ENCODE peak calls at places on chromosomes 13 and 19, in nine cellular contexts. L, I, P, Q, G, O, W, R and N are unnamed samples.
A peak's percentile ranks its signal among the peaks of the same experiment; 100 is the strongest.

GRCh38 chr13:66803013-66803739 is 427.0 kb downstream of the PCDH9 start:
- DNase-seq in I (no peak), O (no peak), R (no peak), L (no peak), G (no peak), P (no peak), W (no peak), Q (no peak), N (no peak)

GRCh38 chr13:29282096-29282495 is 313.4 kb downstream of the SLC7A1 start:
- DNase-seq in P (no peak), I (no peak), Q (no peak), W (no peak), R (no peak), L (no peak), O (no peak), G (no peak), N (peak; percentile 26)

GRCh38 chr13:64912141-64912540 is 2318.0 kb downstream of the PCDH9 start:
- DNase-seq in L (peak; percentile 81), O (no peak), W (peak; percentile 82), P (no peak), G (peak; percentile 31), Q (peak; percentile 89), R (no peak), I (no peak), N (no peak)

GRCh38 chr19:33282036-33282686 is 20.2 kb downstream of the CEBPA start:
- DNase-seq in R (no peak), L (peak; percentile 20), Q (peak; percentile 66), I (no peak), P (no peak), W (no peak), G (no peak), O (no peak), N (no peak)

GRCh38 chr13:106795847-106796246 is 227.9 kb upstream of the ARGLU1 start:
- DNase-seq in R (no peak), Q (no peak), O (no peak), P (no peak), L (no peak), W (peak; percentile 7), G (no peak), I (peak; percentile 26), N (no peak)

GRCh38 chr13:66992183-66992582 is 238.0 kb downstream of the PCDH9 start:
- DNase-seq in Q (no peak), R (no peak), W (peak; percentile 73), L (peak; percentile 19), I (no peak), P (no peak), G (no peak), O (no peak), N (peak; percentile 80)

GRCh38 chr13:67520886-67521285 is 290.8 kb upstream of the PCDH9 start:
- DNase-seq in Q (no peak), I (no peak), R (no peak), G (no peak), P (no peak), W (no peak), O (no peak), L (no peak), N (no peak)

GRCh38 chr13:66537417-66537816 is 692.7 kb downstream of the PCDH9 start:
- DNase-seq in W (no peak), O (no peak), L (no peak), I (no peak), P (no peak), Q (no peak), R (no peak), G (no peak), N (no peak)

GRCh38 chr13:91946498-91947070 is 548.2 kb downstream of the GPC5 start:
- DNase-seq in L (no peak), I (no peak), W (peak; percentile 33), O (no peak), R (no peak), Q (no peak), G (no peak), P (no peak), N (peak; percentile 68)

GRCh38 chr13:20995245-20995829 is 66.0 kb downstream of the LATS2 start:
- DNase-seq in O (no peak), L (no peak), R (no peak), W (no peak), Q (no peak), P (no peak), G (no peak), I (no peak), N (no peak)

GRCh38 chr13:55155046-55155445 is 1985.7 kb upstream of the PRR20A start:
- DNase-seq in R (no peak), G (no peak), O (no peak), W (no peak), L (no peak), P (no peak), I (no peak), Q (no peak), N (no peak)

GRCh38 chr19:36962346-36962745 is 46.2 kb downstream of the ZNF568 start:
- DNase-seq in R (no peak), Q (no peak), L (no peak), W (no peak), P (no peak), G (no peak), I (no peak), O (no peak), N (no peak)

GRCh38 chr13:97043302-97043701 is 49.0 kb upstream of the OXGR1 start:
- DNase-seq in Q (peak; percentile 35), O (no peak), W (peak; percentile 85), L (peak; percentile 16), G (no peak), I (no peak), R (no peak), P (no peak), N (no peak)

GRCh38 chr13:46675016-46675415 is 121.9 kb downstream of the ESD start:
- DNase-seq in P (no peak), O (no peak), R (no peak), G (no peak), I (no peak), Q (peak; percentile 63), L (peak; percentile 14), W (no peak), N (no peak)

GRCh38 chr13:62194371-62194770 is 778.7 kb upstream of the PCDH20 start:
- DNase-seq in P (no peak), R (no peak), G (no peak), W (no peak), Q (no peak), I (no peak), O (no peak), L (no peak), N (no peak)

GRCh38 chr19:34959021-34959420 is 5.0 kb downstream of the ZNF792 start:
- DNase-seq in G (no peak), W (no peak), I (no peak), P (no peak), L (no peak), Q (no peak), R (no peak), O (no peak), N (no peak)

GRCh38 chr13:21871302-21871862 is 200.5 kb downstream of the FGF9 start:
- DNase-seq in L (no peak), W (no peak), G (no peak), R (no peak), Q (no peak), O (no peak), P (no peak), I (no peak), N (no peak)

GRCh38 chr13:44667950-44668349 is 91.8 kb upstream of the TSC22D1 start:
- DNase-seq in R (no peak), P (no peak), L (peak; percentile 56), I (no peak), W (peak; percentile 62), G (no peak), Q (peak; percentile 97), O (no peak), N (peak; percentile 3)

GRCh38 chr13:30376426-30377311 is 45.6 kb upstream of the UBE2L5 start:
- DNase-seq in P (peak; percentile 53), R (peak; percentile 41), L (no peak), G (no peak), O (peak; percentile 28), I (no peak), W (no peak), Q (no peak), N (no peak)

GRCh38 chr13:55615080-55615479 is 1525.6 kb upstream of the PRR20A start:
- DNase-seq in L (no peak), Q (no peak), O (no peak), P (no peak), I (no peak), W (no peak), R (no peak), G (no peak), N (no peak)